ENCODE peak calls at places on chromosome 16, in nine cellular contexts. N, R, P, G, Z, H, I, L and J are unnamed samples.

GRCh38 chr16:88686062-88686438 is 257 bp downstream of the SNAI3 start:
- DNase-seq in N (no peak), R (no peak), P (no peak), G (no peak), Z (peak; percentile 51), H (peak; percentile 64), I (peak; percentile 29), L (no peak), J (no peak)

GRCh38 chr16:69833791-69834282 is 71.7 kb downstream of the WWP2 start:
- DNase-seq in N (no peak), R (no peak), P (no peak), G (no peak), Z (no peak), H (no peak), I (no peak), L (no peak), J (peak; percentile 42)

GRCh38 chr16:88073201-88073721 is 122.0 kb downstream of the BANP start:
- DNase-seq in N (no peak), R (no peak), P (no peak), G (no peak), Z (no peak), H (no peak), I (no peak), L (no peak), J (no peak)

GRCh38 chr16:71360378-71360777 is 1.9 kb downstream of the CALB2 start:
- DNase-seq in N (no peak), R (peak; percentile 86), P (no peak), G (no peak), Z (no peak), H (no peak), I (no peak), L (no peak), J (no peak)

GRCh38 chr16:81599034-81599744 is 154.6 kb downstream of the CMIP start:
- DNase-seq in N (no peak), R (no peak), P (no peak), G (no peak), Z (no peak), H (peak; percentile 75), I (no peak), L (no peak), J (no peak)

GRCh38 chr16:2048116-2048543 is 345 bp downstream of the TSC2 start:
- DNase-seq in N (no peak), R (no peak), P (no peak), G (no peak), Z (no peak), H (no peak), I (no peak), L (no peak), J (peak; percentile 52)

GRCh38 chr16:48365601-48366164 is 19.5 kb downstream of the SIAH1 start:
- DNase-seq in N (no peak), R (peak; percentile 89), P (peak; percentile 89), G (peak; percentile 90), Z (peak; percentile 49), H (peak; percentile 53), I (peak; percentile 56), L (peak; percentile 93), J (peak; percentile 96)

GRCh38 chr16:73794936-73795335 is 501.7 kb upstream of the PSMD7 start:
- DNase-seq in N (no peak), R (no peak), P (peak; percentile 71), G (no peak), Z (no peak), H (no peak), I (no peak), L (peak; percentile 30), J (no peak)

GRCh38 chr16:53458623-53459022 is 24.4 kb downstream of the RBL2 start:
- DNase-seq in N (no peak), R (no peak), P (no peak), G (no peak), Z (no peak), H (no peak), I (no peak), L (no peak), J (no peak)

GRCh38 chr16:21283521-21284289 is 5.6 kb upstream of the CRYM start:
- DNase-seq in N (no peak), R (peak; percentile 48), P (no peak), G (no peak), Z (no peak), H (peak; percentile 21), I (no peak), L (peak; percentile 71), J (peak; percentile 66)

GRCh38 chr16:84742561-84743200 is 42.9 kb downstream of the USP10 start:
- DNase-seq in N (no peak), R (no peak), P (no peak), G (no peak), Z (no peak), H (no peak), I (no peak), L (no peak), J (no peak)

GRCh38 chr16:48963306-48963705 is 318.3 kb downstream of the CBLN1 start:
- DNase-seq in N (no peak), R (peak; percentile 75), P (no peak), G (no peak), Z (no peak), H (no peak), I (no peak), L (no peak), J (no peak)

GRCh38 chr16:87145181-87146176 is 171.7 kb downstream of the C16orf95 start:
- DNase-seq in N (no peak), R (peak; percentile 95), P (no peak), G (no peak), Z (no peak), H (no peak), I (no peak), L (no peak), J (no peak)

GRCh38 chr16:80527297-80527696 is 13.5 kb upstream of the DYNLRB2 start:
- DNase-seq in N (peak; percentile 16), R (peak; percentile 41), P (no peak), G (peak; percentile 76), Z (no peak), H (peak; percentile 35), I (no peak), L (no peak), J (peak; percentile 25)

GRCh38 chr16:65118866-65119265 is 3.0 kb downstream of the CDH11 start:
- DNase-seq in N (no peak), R (peak; percentile 38), P (no peak), G (no peak), Z (no peak), H (no peak), I (no peak), L (no peak), J (no peak)

GRCh38 chr16:22630242-22630641 is 119.6 kb downstream of the NPIPB5 start:
- DNase-seq in N (no peak), R (no peak), P (no peak), G (no peak), Z (no peak), H (no peak), I (no peak), L (no peak), J (no peak)

GRCh38 chr16:58661199-58661830 is 23.3 kb downstream of the SLC38A7 start:
- DNase-seq in N (no peak), R (peak; percentile 89), P (peak; percentile 39), G (peak; percentile 68), Z (no peak), H (peak; percentile 29), I (no peak), L (peak; percentile 62), J (peak; percentile 49)

GRCh38 chr16:21166561-21166961 is 8.1 kb downstream of the LDAF1 start:
- DNase-seq in N (no peak), R (peak; percentile 11), P (no peak), G (no peak), Z (no peak), H (no peak), I (no peak), L (no peak), J (no peak)

GRCh38 chr16:89686520-89687091 is at the start of gene CDK10:
- DNase-seq in N (peak; percentile 53), R (peak; percentile 89), P (peak; percentile 86), G (peak; percentile 88), Z (peak; percentile 74), H (peak; percentile 86), I (peak; percentile 79), L (peak; percentile 93), J (peak; percentile 94)

GRCh38 chr16:69927056-69927757 is 23.9 kb upstream of the CLEC18A start:
- DNase-seq in N (no peak), R (peak; percentile 7), P (no peak), G (no peak), Z (no peak), H (no peak), I (no peak), L (peak; percentile 83), J (no peak)

GRCh38 chr16:49116873-49117272 is 164.8 kb downstream of the CBLN1 start:
- DNase-seq in N (no peak), R (peak; percentile 7), P (no peak), G (no peak), Z (no peak), H (no peak), I (no peak), L (no peak), J (no peak)

GRCh38 chr16:67459066-67459857 is 21.7 kb downstream of the ATP6V0D1 start:
- DNase-seq in N (no peak), R (no peak), P (no peak), G (no peak), Z (no peak), H (no peak), I (no peak), L (peak; percentile 66), J (peak; percentile 80)

GRCh38 chr16:30350134-30350871 is 4.8 kb downstream of the CD2BP2 start:
- DNase-seq in N (no peak), R (no peak), P (no peak), G (peak; percentile 94), Z (no peak), H (no peak), I (no peak), L (no peak), J (no peak)

GRCh38 chr16:12132850-12133249 is 156.3 kb downstream of the SNX29 start:
- DNase-seq in N (no peak), R (no peak), P (no peak), G (no peak), Z (no peak), H (no peak), I (no peak), L (no peak), J (no peak)

GRCh38 chr16:87435399-87436224 is 43.5 kb downstream of the MAP1LC3B start:
- DNase-seq in N (no peak), R (peak; percentile 79), P (no peak), G (no peak), Z (no peak), H (no peak), I (no peak), L (no peak), J (no peak)

GRCh38 chr16:31487720-31488629 is 5.1 kb downstream of the SLC5A2 start:
- DNase-seq in N (peak; percentile 30), R (peak; percentile 51), P (peak; percentile 31), G (peak; percentile 51), Z (peak; percentile 78), H (peak; percentile 80), I (peak; percentile 69), L (peak; percentile 50), J (peak; percentile 80)

GRCh38 chr16:10878644-10879498 is 1.9 kb downstream of the CIITA start:
- DNase-seq in N (no peak), R (peak; percentile 55), P (no peak), G (peak; percentile 81), Z (no peak), H (no peak), I (no peak), L (peak; percentile 49), J (peak; percentile 67)

GRCh38 chr16:6190756-6191155 is 1093.2 kb upstream of the EEF2KMT start:
- DNase-seq in N (no peak), R (no peak), P (no peak), G (no peak), Z (no peak), H (no peak), I (no peak), L (no peak), J (no peak)

GRCh38 chr16:54066451-54067056 is 220.0 kb downstream of the IRX3 start:
- DNase-seq in N (no peak), R (peak; percentile 38), P (no peak), G (no peak), Z (no peak), H (no peak), I (no peak), L (no peak), J (no peak)